ENCODE peak calls at places on chromosomes 3 and 15, in nine cellular contexts. One of them, this sample, is unnamed.

GRCh38 chr15:22811640-22812039 is 25.2 kb downstream of the NIPA1 start:
- DNase-seq in ovary: no peak
- DNase-seq in progenitor cell of endocrine pancreas: no peak
- DNase-seq in AML-193: no peak
- DNase-seq in midbrain: peak
- DNase-seq in hypothalamus: peak
- DNase-seq in NCI-H524 treated with DMSO at 0.1 percent for 48 hours: no peak
- DNase-seq in EH: peak
- DNase-seq in NCI-H2029: no peak
- DNase-seq in this sample: no peak

GRCh38 chr3:168081856-168082255 is 13.9 kb downstream of the GOLIM4 start:
- DNase-seq in NCI-H2029: no peak
- DNase-seq in NCI-H524 treated with DMSO at 0.1 percent for 48 hours: no peak
- DNase-seq in AML-193: no peak
- DNase-seq in ovary: no peak
- DNase-seq in hypothalamus: no peak
- DNase-seq in progenitor cell of endocrine pancreas: no peak
- DNase-seq in EH: no peak
- DNase-seq in midbrain: no peak
- DNase-seq in this sample: no peak

GRCh38 chr15:93121089-93121488 is 32.1 kb upstream of the RGMA start:
- DNase-seq in EH: no peak
- DNase-seq in midbrain: no peak
- DNase-seq in NCI-H2029: no peak
- DNase-seq in NCI-H524 treated with DMSO at 0.1 percent for 48 hours: peak
- DNase-seq in hypothalamus: no peak
- DNase-seq in progenitor cell of endocrine pancreas: no peak
- DNase-seq in AML-193: no peak
- DNase-seq in ovary: no peak
- DNase-seq in this sample: peak

GRCh38 chr15:51706347-51706746 is 25.0 kb downstream of the SCG3 start:
- DNase-seq in NCI-H524 treated with DMSO at 0.1 percent for 48 hours: no peak
- DNase-seq in hypothalamus: no peak
- DNase-seq in NCI-H2029: peak
- DNase-seq in progenitor cell of endocrine pancreas: no peak
- DNase-seq in AML-193: no peak
- DNase-seq in EH: no peak
- DNase-seq in ovary: no peak
- DNase-seq in midbrain: no peak
- DNase-seq in this sample: no peak

GRCh38 chr3:32551496-32551895 is 19.2 kb downstream of the DYNC1LI1 start:
- DNase-seq in ovary: no peak
- DNase-seq in hypothalamus: no peak
- DNase-seq in AML-193: no peak
- DNase-seq in progenitor cell of endocrine pancreas: no peak
- DNase-seq in midbrain: no peak
- DNase-seq in NCI-H2029: no peak
- DNase-seq in NCI-H524 treated with DMSO at 0.1 percent for 48 hours: no peak
- DNase-seq in EH: no peak
- DNase-seq in this sample: no peak

GRCh38 chr3:108131105-108131794 is 40.4 kb upstream of the CD47 start:
- DNase-seq in NCI-H524 treated with DMSO at 0.1 percent for 48 hours: no peak
- DNase-seq in ovary: no peak
- DNase-seq in progenitor cell of endocrine pancreas: no peak
- DNase-seq in AML-193: no peak
- DNase-seq in EH: peak
- DNase-seq in NCI-H2029: no peak
- DNase-seq in midbrain: no peak
- DNase-seq in hypothalamus: no peak
- DNase-seq in this sample: no peak

GRCh38 chr3:195082811-195083210 is 188.1 kb downstream of the XXYLT1 start:
- DNase-seq in AML-193: no peak
- DNase-seq in EH: no peak
- DNase-seq in progenitor cell of endocrine pancreas: no peak
- DNase-seq in midbrain: no peak
- DNase-seq in NCI-H2029: no peak
- DNase-seq in hypothalamus: no peak
- DNase-seq in NCI-H524 treated with DMSO at 0.1 percent for 48 hours: no peak
- DNase-seq in ovary: no peak
- DNase-seq in this sample: no peak

GRCh38 chr3:25169146-25169545 is 258.9 kb upstream of the RARB start:
- DNase-seq in NCI-H524 treated with DMSO at 0.1 percent for 48 hours: no peak
- DNase-seq in EH: peak
- DNase-seq in NCI-H2029: no peak
- DNase-seq in midbrain: no peak
- DNase-seq in progenitor cell of endocrine pancreas: no peak
- DNase-seq in AML-193: no peak
- DNase-seq in hypothalamus: no peak
- DNase-seq in ovary: no peak
- DNase-seq in this sample: no peak

GRCh38 chr3:127675651-127676391 is 3.1 kb downstream of the ABTB1 start:
- DNase-seq in NCI-H524 treated with DMSO at 0.1 percent for 48 hours: no peak
- DNase-seq in ovary: no peak
- DNase-seq in midbrain: no peak
- DNase-seq in NCI-H2029: no peak
- DNase-seq in progenitor cell of endocrine pancreas: no peak
- DNase-seq in hypothalamus: no peak
- DNase-seq in AML-193: no peak
- DNase-seq in EH: no peak
- DNase-seq in this sample: no peak

GRCh38 chr3:150956376-150956775 is 16.2 kb downstream of the CLRN1 start:
- DNase-seq in hypothalamus: no peak
- DNase-seq in progenitor cell of endocrine pancreas: no peak
- DNase-seq in NCI-H2029: no peak
- DNase-seq in ovary: no peak
- DNase-seq in midbrain: no peak
- DNase-seq in AML-193: no peak
- DNase-seq in NCI-H524 treated with DMSO at 0.1 percent for 48 hours: no peak
- DNase-seq in EH: peak
- DNase-seq in this sample: no peak

GRCh38 chr3:182917134-182917533 is 63.2 kb downstream of the DCUN1D1 start:
- DNase-seq in ovary: no peak
- DNase-seq in NCI-H2029: no peak
- DNase-seq in progenitor cell of endocrine pancreas: no peak
- DNase-seq in NCI-H524 treated with DMSO at 0.1 percent for 48 hours: no peak
- DNase-seq in hypothalamus: no peak
- DNase-seq in AML-193: no peak
- DNase-seq in EH: no peak
- DNase-seq in midbrain: no peak
- DNase-seq in this sample: no peak

GRCh38 chr15:77859491-77860060 is 217.9 kb downstream of the TBC1D2B start:
- DNase-seq in midbrain: no peak
- DNase-seq in EH: no peak
- DNase-seq in progenitor cell of endocrine pancreas: no peak
- DNase-seq in NCI-H524 treated with DMSO at 0.1 percent for 48 hours: no peak
- DNase-seq in NCI-H2029: no peak
- DNase-seq in ovary: no peak
- DNase-seq in AML-193: no peak
- DNase-seq in hypothalamus: no peak
- DNase-seq in this sample: no peak

GRCh38 chr3:44012146-44012899 is 229.4 kb upstream of the TOPAZ1 start:
- DNase-seq in ovary: no peak
- DNase-seq in hypothalamus: no peak
- DNase-seq in midbrain: no peak
- DNase-seq in AML-193: no peak
- DNase-seq in progenitor cell of endocrine pancreas: no peak
- DNase-seq in EH: no peak
- DNase-seq in NCI-H2029: no peak
- DNase-seq in NCI-H524 treated with DMSO at 0.1 percent for 48 hours: no peak
- DNase-seq in this sample: no peak

GRCh38 chr15:29854413-29854812 is 32.1 kb upstream of the TJP1 start:
- DNase-seq in NCI-H2029: no peak
- DNase-seq in progenitor cell of endocrine pancreas: no peak
- DNase-seq in AML-193: no peak
- DNase-seq in NCI-H524 treated with DMSO at 0.1 percent for 48 hours: no peak
- DNase-seq in hypothalamus: no peak
- DNase-seq in EH: peak
- DNase-seq in midbrain: no peak
- DNase-seq in ovary: no peak
- DNase-seq in this sample: no peak

GRCh38 chr15:67927501-67928156 is 87.8 kb upstream of the RNU6-1 start:
- DNase-seq in EH: peak
- DNase-seq in AML-193: no peak
- DNase-seq in hypothalamus: no peak
- DNase-seq in NCI-H2029: no peak
- DNase-seq in NCI-H524 treated with DMSO at 0.1 percent for 48 hours: no peak
- DNase-seq in ovary: peak
- DNase-seq in midbrain: no peak
- DNase-seq in progenitor cell of endocrine pancreas: no peak
- DNase-seq in this sample: no peak

GRCh38 chr3:101813817-101814440 is 34.9 kb downstream of the NXPE3 start:
- DNase-seq in EH: peak
- DNase-seq in midbrain: no peak
- DNase-seq in progenitor cell of endocrine pancreas: no peak
- DNase-seq in ovary: no peak
- DNase-seq in NCI-H524 treated with DMSO at 0.1 percent for 48 hours: no peak
- DNase-seq in hypothalamus: no peak
- DNase-seq in NCI-H2029: peak
- DNase-seq in AML-193: peak
- DNase-seq in this sample: no peak

GRCh38 chr3:11201246-11202024 is 47.1 kb downstream of the HRH1 start:
- DNase-seq in progenitor cell of endocrine pancreas: no peak
- DNase-seq in NCI-H2029: no peak
- DNase-seq in hypothalamus: no peak
- DNase-seq in AML-193: no peak
- DNase-seq in midbrain: no peak
- DNase-seq in EH: peak
- DNase-seq in NCI-H524 treated with DMSO at 0.1 percent for 48 hours: no peak
- DNase-seq in ovary: no peak
- DNase-seq in this sample: no peak

GRCh38 chr3:45199837-45200648 is 26.0 kb downstream of the TMEM158 start:
- DNase-seq in EH: peak
- DNase-seq in progenitor cell of endocrine pancreas: no peak
- DNase-seq in midbrain: no peak
- DNase-seq in NCI-H2029: no peak
- DNase-seq in ovary: no peak
- DNase-seq in NCI-H524 treated with DMSO at 0.1 percent for 48 hours: no peak
- DNase-seq in hypothalamus: no peak
- DNase-seq in AML-193: no peak
- DNase-seq in this sample: no peak

GRCh38 chr3:45003406-45003805 is 22.7 kb upstream of the CLEC3B start:
- DNase-seq in EH: no peak
- DNase-seq in NCI-H524 treated with DMSO at 0.1 percent for 48 hours: no peak
- DNase-seq in progenitor cell of endocrine pancreas: no peak
- DNase-seq in midbrain: no peak
- DNase-seq in hypothalamus: no peak
- DNase-seq in NCI-H2029: no peak
- DNase-seq in AML-193: no peak
- DNase-seq in ovary: no peak
- DNase-seq in this sample: no peak

GRCh38 chr15:41933771-41934170 is 38.6 kb downstream of the EHD4 start:
- DNase-seq in EH: peak
- DNase-seq in midbrain: no peak
- DNase-seq in progenitor cell of endocrine pancreas: no peak
- DNase-seq in AML-193: no peak
- DNase-seq in ovary: no peak
- DNase-seq in NCI-H524 treated with DMSO at 0.1 percent for 48 hours: no peak
- DNase-seq in hypothalamus: no peak
- DNase-seq in NCI-H2029: no peak
- DNase-seq in this sample: no peak

GRCh38 chr3:53495091-53495517 is 693 bp downstream of the CACNA1D start:
- DNase-seq in midbrain: no peak
- DNase-seq in NCI-H524 treated with DMSO at 0.1 percent for 48 hours: no peak
- DNase-seq in NCI-H2029: no peak
- DNase-seq in AML-193: no peak
- DNase-seq in hypothalamus: no peak
- DNase-seq in progenitor cell of endocrine pancreas: no peak
- DNase-seq in ovary: peak
- DNase-seq in EH: no peak
- DNase-seq in this sample: no peak

GRCh38 chr15:40470423-40471104 is at the start of gene CHST14:
- DNase-seq in hypothalamus: peak
- DNase-seq in ovary: peak
- DNase-seq in progenitor cell of endocrine pancreas: peak
- DNase-seq in midbrain: peak
- DNase-seq in NCI-H524 treated with DMSO at 0.1 percent for 48 hours: no peak
- DNase-seq in AML-193: peak
- DNase-seq in NCI-H2029: peak
- DNase-seq in EH: peak
- DNase-seq in this sample: no peak

GRCh38 chr15:89647191-89647851 is 7.9 kb downstream of the KIF7 start:
- DNase-seq in NCI-H524 treated with DMSO at 0.1 percent for 48 hours: no peak
- DNase-seq in AML-193: no peak
- DNase-seq in hypothalamus: peak
- DNase-seq in midbrain: peak
- DNase-seq in progenitor cell of endocrine pancreas: peak
- DNase-seq in EH: peak
- DNase-seq in ovary: peak
- DNase-seq in NCI-H2029: peak
- DNase-seq in this sample: no peak

GRCh38 chr3:130895690-130896089 is 1.8 kb downstream of the ATP2C1 start:
- DNase-seq in AML-193: no peak
- DNase-seq in progenitor cell of endocrine pancreas: no peak
- DNase-seq in ovary: no peak
- DNase-seq in midbrain: no peak
- DNase-seq in NCI-H524 treated with DMSO at 0.1 percent for 48 hours: no peak
- DNase-seq in EH: no peak
- DNase-seq in NCI-H2029: no peak
- DNase-seq in hypothalamus: no peak
- DNase-seq in this sample: no peak

GRCh38 chr3:171028779-171029232 is 2.3 kb upstream of the SLC2A2 start:
- DNase-seq in midbrain: no peak
- DNase-seq in NCI-H2029: no peak
- DNase-seq in EH: peak
- DNase-seq in ovary: no peak
- DNase-seq in NCI-H524 treated with DMSO at 0.1 percent for 48 hours: no peak
- DNase-seq in progenitor cell of endocrine pancreas: no peak
- DNase-seq in hypothalamus: no peak
- DNase-seq in AML-193: no peak
- DNase-seq in this sample: no peak

GRCh38 chr3:69326821-69327433 is 59.0 kb downstream of the FRMD4B start:
- DNase-seq in hypothalamus: no peak
- DNase-seq in midbrain: no peak
- DNase-seq in progenitor cell of endocrine pancreas: no peak
- DNase-seq in ovary: no peak
- DNase-seq in NCI-H524 treated with DMSO at 0.1 percent for 48 hours: no peak
- DNase-seq in AML-193: no peak
- DNase-seq in NCI-H2029: no peak
- DNase-seq in EH: peak
- DNase-seq in this sample: no peak